ENCODE peak calls at places on chromosomes 3 and 15, in ten cellular contexts. N is heart left ventricle, X is RWPE2, D is heart right ventricle, H is psoas muscle, F is DND-41, Q is PC-3, C is left lung, U is lung, O is HepG2. B is an unnamed sample. For H3K9me3, the result is how much of the 10 kb centered on the place peaks cover.

GRCh38 chr3:42964286-42964685 is 14.8 kb upstream of the GASK1A start:
- ATAC-seq in N (no peak), D (no peak), Q (no peak), O (no peak), H (no peak), U (no peak), C (no peak), X (no peak), F (no peak), B (no peak)

GRCh38 chr3:33064929-33065328 is 32.0 kb downstream of the GLB1 start:
- ATAC-seq in O (no peak), X (no peak), Q (no peak), F (no peak), C (no peak), H (no peak), D (no peak), U (no peak), N (no peak), B (no peak)

GRCh38 chr3:50259432-50260026 is 9.4 kb upstream of the SEMA3B start:
- ATAC-seq in O (peak), Q (peak), F (peak), X (peak), N (no peak), C (no peak), D (no peak), U (no peak), H (peak), B (no peak)

GRCh38 chr3:139157161-139157932 is 112.7 kb upstream of the PRR23C start:
- ATAC-seq in N (no peak), U (no peak), H (no peak), D (no peak), F (no peak), Q (no peak), X (no peak), O (no peak), C (no peak), B (no peak)

GRCh38 chr3:185561374-185561943 is 9.1 kb upstream of the LIPH start:
- ATAC-seq in U (peak), H (no peak), D (peak), F (no peak), N (no peak), X (no peak), C (peak), Q (no peak), O (no peak), B (peak)

GRCh38 chr3:122365073-122365472 is 18.0 kb downstream of the MIX23 start:
- ATAC-seq in O (no peak), C (no peak), D (no peak), F (no peak), N (no peak), X (no peak), Q (peak), U (no peak), H (no peak), B (no peak)

GRCh38 chr15:58677426-58677825 is 72.1 kb downstream of the ADAM10 start:
- ATAC-seq in O (no peak), X (no peak), H (no peak), N (no peak), U (no peak), D (no peak), F (no peak), C (no peak), Q (no peak), B (no peak)

GRCh38 chr15:71083349-71083748 is 31.9 kb upstream of the THSD4 start:
- ATAC-seq in Q (no peak), C (no peak), X (no peak), F (no peak), O (no peak), N (peak), U (no peak), H (no peak), D (peak), B (no peak)

GRCh38 chr3:46208167-46208704 is at the start of gene CCR1:
- ATAC-seq in F (peak), U (peak), C (peak), O (peak), Q (peak), X (no peak), D (peak), H (no peak), N (peak), B (peak)

GRCh38 chr3:50167069-50167781 is 12.1 kb downstream of the SEMA3F start:
- ATAC-seq in C (no peak), H (no peak), D (no peak), Q (peak), N (no peak), U (no peak), F (no peak), O (peak), X (peak), B (no peak)

GRCh38 chr3:6779140-6779539 is 81.8 kb upstream of the GRM7 start:
- ATAC-seq in F (no peak), X (no peak), U (no peak), Q (no peak), H (no peak), O (no peak), D (no peak), N (no peak), C (no peak), B (no peak)
- TF ChIP-seq CTCF in F (no peak), X (no peak), U (no peak), Q (peak), H (no peak), O (no peak), D (no peak), N (no peak), C (no peak), B (no peak)

DNA sequence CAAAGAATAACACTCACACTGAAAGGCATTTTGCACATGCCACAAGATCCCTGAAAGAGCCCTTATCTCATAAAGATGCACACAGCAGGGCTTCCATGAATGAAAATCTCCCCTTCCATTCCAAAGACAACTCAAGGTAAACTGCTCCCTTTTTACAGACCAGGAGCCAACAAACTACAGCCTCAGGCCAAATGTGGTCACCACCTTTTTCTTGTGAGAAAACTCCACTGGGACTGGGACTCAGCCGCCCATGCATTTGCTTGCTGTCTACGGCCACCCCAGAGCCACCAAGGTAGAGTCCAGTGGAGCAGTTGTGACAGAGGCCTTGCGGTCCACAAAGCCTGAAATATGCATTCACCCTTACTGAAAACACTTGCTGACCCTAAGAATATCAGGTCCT is 334.8 kb downstream of the OCA2 start:
- ATAC-seq in X (no peak), N (no peak), U (no peak), C (no peak), O (no peak), Q (no peak), D (no peak), H (no peak), F (no peak), B (no peak)
- H3K9me3 ChIP-seq in X (under half), N (under half), U (under half), C (under half), O (under half), Q (under half), D (under half), H (under half), F (under half), B (under half)

GRCh38 chr15:74976159-74976558 is 19.2 kb upstream of the SCAMP5 start:
- ATAC-seq in N (no peak), F (no peak), X (no peak), C (no peak), Q (no peak), O (no peak), D (no peak), U (no peak), H (no peak), B (no peak)
- TF ChIP-seq CTCF in N (no peak), F (no peak), X (peak), C (no peak), Q (peak), O (peak), D (no peak), U (no peak), H (no peak), B (no peak)

DNA sequence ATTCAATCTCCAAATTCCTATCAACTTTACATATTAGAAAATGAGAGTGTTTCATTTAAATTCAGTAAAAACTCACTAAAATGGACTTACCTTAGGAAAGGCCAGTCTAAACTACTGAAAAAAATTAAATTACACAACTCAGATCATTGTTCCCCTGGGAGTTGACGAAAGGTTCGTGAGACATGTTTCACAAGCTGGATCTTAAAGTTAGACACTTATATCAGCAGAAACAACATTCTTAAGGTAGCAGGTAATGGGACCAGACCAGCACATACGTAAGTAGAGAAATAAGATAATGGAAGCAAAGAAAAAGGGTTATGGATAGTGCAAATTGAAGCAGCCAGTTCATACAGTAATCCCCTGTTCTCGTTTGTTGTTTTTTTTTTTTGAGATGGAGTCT is 8.9 kb downstream of the RFX7 start:
- ATAC-seq in C (peak), X (no peak), U (no peak), D (no peak), N (no peak), O (no peak), F (no peak), Q (no peak), H (no peak), B (no peak)
- H3K9me3 ChIP-seq in C (under half), X (under half), U (under half), D (under half), N (under half), O (under half), F (half or more), Q (under half), H (under half), B (under half)

GRCh38 chr15:69762373-69763148 is 309.9 kb downstream of the RPLP1 start:
- ATAC-seq in N (no peak), F (no peak), X (no peak), Q (no peak), U (no peak), H (no peak), O (no peak), C (no peak), D (no peak), B (no peak)
- TF ChIP-seq CTCF in N (no peak), F (peak), X (no peak), Q (peak), U (no peak), H (no peak), O (peak), C (no peak), D (peak), B (no peak)

GRCh38 chr3:199815-200214 is 3.3 kb downstream of the CHL1 start:
- ATAC-seq in H (no peak), X (no peak), C (no peak), Q (no peak), D (no peak), U (no peak), O (no peak), N (no peak), F (no peak), B (no peak)
- H3K9me3 ChIP-seq in H (under half), X (under half), C (under half), Q (under half), D (under half), U (under half), O (under half), N (under half), F (under half), B (under half)

GRCh38 chr3:80682951-80683350 is 915.2 kb upstream of the ROBO1 start:
- ATAC-seq in X (no peak), N (no peak), C (no peak), Q (no peak), H (no peak), U (no peak), F (no peak), D (no peak), O (no peak), B (no peak)

GRCh38 chr3:80688814-80689213 is 921.0 kb upstream of the ROBO1 start:
- ATAC-seq in X (no peak), H (no peak), Q (peak), D (no peak), O (no peak), U (no peak), C (no peak), F (no peak), N (no peak), B (no peak)
- TF ChIP-seq CTCF in X (peak), H (no peak), Q (peak), D (no peak), O (peak), U (no peak), C (no peak), F (peak), N (no peak), B (no peak)

DNA sequence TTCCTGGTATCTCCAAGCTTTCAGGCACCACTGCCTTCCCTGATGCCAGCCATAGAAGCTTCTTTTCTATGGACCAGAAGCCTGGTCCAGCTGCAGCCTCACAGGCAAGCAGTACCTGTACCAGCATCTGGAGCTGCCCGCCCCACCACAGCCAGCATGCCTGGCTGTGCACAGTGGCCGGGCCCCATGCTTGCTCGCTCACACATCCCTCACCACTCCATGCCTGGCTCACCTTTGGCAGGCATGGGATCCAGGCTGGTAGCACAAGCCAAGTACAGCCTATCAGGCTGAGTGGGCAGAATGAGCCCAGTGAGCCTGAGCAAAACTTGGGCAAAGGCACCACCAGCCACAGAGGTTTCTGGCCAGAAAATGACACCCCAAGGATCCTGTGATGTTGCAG is 93.4 kb downstream of the TPRA1 start:
- ATAC-seq in X (no peak), U (no peak), H (no peak), O (no peak), Q (no peak), D (no peak), C (no peak), N (no peak), F (no peak), B (no peak)
- H3K9me3 ChIP-seq in X (under half), U (under half), H (under half), O (under half), Q (under half), D (under half), C (under half), N (under half), F (under half), B (under half)

B was measured in gastroesophageal sphincter.